ENCODE peak calls at places on chromosomes 5 and 9, in six cellular contexts. I is lower lobe of right lung, W is endodermal cell, Y is dorsolateral prefrontal cortex, C is cardiac muscle cell, O is astrocyte of the spinal cord. F is an unnamed sample.

GRCh38 chr5:122091942-122092600 is 14.0 kb upstream of the LOX start:
- DNase-seq in I (no peak), W (peak), Y (no peak), C (peak), O (peak), F (no peak)

GRCh38 chr9:88837731-88838130 is 153.5 kb upstream of the S1PR3 start:
- DNase-seq in I (no peak), W (no peak), Y (no peak), C (no peak), O (no peak), F (no peak)

GRCh38 chr5:108266235-108266634 is 115.7 kb downstream of the FBXL17 start:
- DNase-seq in I (no peak), W (no peak), Y (no peak), C (peak), O (no peak), F (no peak)

GRCh38 chr5:173791878-173792277 is 96.3 kb upstream of the CPEB4 start:
- DNase-seq in I (no peak), W (no peak), Y (no peak), C (no peak), O (no peak), F (no peak)

GRCh38 chr9:126667190-126668055 is 53.7 kb downstream of the LMX1B start:
- DNase-seq in I (no peak), W (no peak), Y (no peak), C (no peak), O (no peak), F (no peak)

GRCh38 chr9:76266649-76267627 is 127.3 kb downstream of the RFK start:
- DNase-seq in I (no peak), W (peak), Y (no peak), C (no peak), O (no peak), F (no peak)

GRCh38 chr9:4833781-4834560 is 41.2 kb downstream of the RCL1 start:
- DNase-seq in I (no peak), W (no peak), Y (no peak), C (no peak), O (no peak), F (no peak)

GRCh38 chr9:33416996-33417395 is 14.6 kb upstream of the AQP7 start:
- DNase-seq in I (no peak), W (no peak), Y (no peak), C (no peak), O (no peak), F (no peak)

GRCh38 chr9:109115931-109116541 is 3.7 kb downstream of the TMEM245 start:
- DNase-seq in I (no peak), W (no peak), Y (no peak), C (no peak), O (peak), F (no peak)

GRCh38 chr5:135033026-135033861 is 784 bp downstream of the PITX1 start:
- DNase-seq in I (peak), W (peak), Y (no peak), C (peak), O (peak), F (peak)

GRCh38 chr9:22815246-22815645 is 368.6 kb downstream of the DMRTA1 start:
- DNase-seq in I (no peak), W (no peak), Y (no peak), C (no peak), O (no peak), F (no peak)

GRCh38 chr9:20621553-20622329 is 558 bp downstream of the MLLT3 start:
- DNase-seq in I (peak), W (peak), Y (peak), C (peak), O (peak), F (peak)

GRCh38 chr5:178236126-178236525 is 3.5 kb upstream of the PHYKPL start:
- DNase-seq in I (no peak), W (no peak), Y (no peak), C (no peak), O (no peak), F (no peak)

GRCh38 chr5:2465383-2465782 is 286.1 kb downstream of the IRX2 start:
- DNase-seq in I (no peak), W (peak), Y (no peak), C (no peak), O (no peak), F (no peak)

GRCh38 chr9:14428781-14429230 is 114.9 kb upstream of the NFIB start:
- DNase-seq in I (no peak), W (peak), Y (peak), C (peak), O (peak), F (peak)

GRCh38 chr5:1961304-1961946 is 78.7 kb upstream of the IRX4 start:
- DNase-seq in I (no peak), W (peak), Y (no peak), C (no peak), O (no peak), F (no peak)

GRCh38 chr9:110591526-110591925 is 12.0 kb upstream of the SVEP1 start:
- DNase-seq in I (no peak), W (no peak), Y (no peak), C (no peak), O (no peak), F (no peak)

GRCh38 chr5:145237843-145238242 is 597.3 kb downstream of the PRELID2 start:
- DNase-seq in I (no peak), W (peak), Y (no peak), C (peak), O (peak), F (peak)

GRCh38 chr9:129406278-129407225 is 214.3 kb downstream of the C9orf50 start:
- DNase-seq in I (peak), W (no peak), Y (no peak), C (no peak), O (no peak), F (no peak)

GRCh38 chr9:124505006-124505900 is 1.9 kb downstream of the NR5A1 start:
- DNase-seq in I (peak), W (peak), Y (no peak), C (no peak), O (no peak), F (peak)

GRCh38 chr9:124505901-124506346 is 1.3 kb downstream of the NR5A1 start:
- DNase-seq in I (peak), W (no peak), Y (no peak), C (no peak), O (no peak), F (no peak)

GRCh38 chr9:124502711-124503702 is 4.2 kb downstream of the NR5A1 start:
- DNase-seq in I (peak), W (no peak), Y (no peak), C (no peak), O (no peak), F (no peak)

GRCh38 chr9:124504530-124505005 is 2.6 kb downstream of the NR5A1 start:
- DNase-seq in I (peak), W (no peak), Y (no peak), C (no peak), O (no peak), F (no peak)

GRCh38 chr9:124503713-124504529 is 3.3 kb downstream of the NR5A1 start:
- DNase-seq in I (peak), W (no peak), Y (no peak), C (no peak), O (no peak), F (no peak)
- H3K4me3 ChIP-seq in I (peak), W (no peak), Y (no peak), C (peak), O (no peak), F (peak)

GRCh38 chr5:139017624-139018023 is 142.5 kb upstream of the LRRTM2 start:
- DNase-seq in I (no peak), W (no peak), Y (no peak), C (peak), O (no peak), F (no peak)

GRCh38 chr5:139014726-139015125 is 139.6 kb upstream of the LRRTM2 start:
- DNase-seq in I (no peak), W (no peak), Y (no peak), C (no peak), O (peak), F (no peak)

GRCh38 chr5:139016186-139016585 is 141.1 kb upstream of the LRRTM2 start:
- DNase-seq in I (no peak), W (no peak), Y (no peak), C (no peak), O (no peak), F (no peak)

GRCh38 chr5:139012170-139012569 is 137.0 kb upstream of the LRRTM2 start:
- DNase-seq in I (no peak), W (peak), Y (no peak), C (no peak), O (no peak), F (no peak)
- H3K4me3 ChIP-seq in I (no peak), W (no peak), Y (no peak), C (no peak), O (no peak), F (no peak)

DNA sequence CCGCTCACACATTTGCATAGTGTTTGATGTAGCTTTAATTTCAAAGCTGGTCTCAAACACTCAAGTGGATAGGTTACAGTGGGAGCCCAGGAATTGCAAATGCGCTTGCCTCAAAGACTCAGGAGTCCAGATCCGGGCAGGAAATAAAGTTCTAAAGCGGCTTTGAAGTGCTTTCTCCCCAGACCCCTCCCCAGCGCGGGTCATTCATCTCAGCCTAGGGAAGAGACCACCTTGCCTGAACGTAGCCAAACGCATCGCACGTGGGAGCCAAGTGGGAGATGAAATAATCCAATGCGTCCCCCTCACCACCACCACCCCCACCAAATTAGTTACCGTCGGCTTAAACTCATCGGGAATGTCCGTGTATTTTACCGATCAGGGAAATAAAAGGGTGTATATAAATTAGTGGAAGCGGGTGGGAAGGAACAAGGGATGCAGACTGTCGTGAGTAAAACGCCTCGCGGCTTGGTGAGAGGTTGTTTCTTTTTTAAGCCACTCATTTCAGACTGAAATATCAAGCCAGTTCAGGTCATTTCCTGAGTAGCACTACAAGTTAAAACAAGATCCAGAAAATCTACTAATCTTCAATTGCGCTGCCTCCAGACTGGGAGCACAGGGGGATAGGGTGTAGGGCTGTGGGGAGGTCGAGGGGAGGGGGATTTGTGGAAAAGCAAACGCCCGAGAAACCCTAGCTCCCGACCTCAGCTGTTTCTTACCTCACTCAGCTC is 141.0 kb downstream of the TSSK1B start:
- DNase-seq in I (no peak), W (peak), Y (no peak), C (peak), O (peak), F (no peak)
- H3K4me3 ChIP-seq in I (peak), W (peak), Y (peak), C (peak), O (peak), F (peak)

GRCh38 chr5:77177576-77177975 is 32.9 kb upstream of the PDE8B start:
- DNase-seq in I (no peak), W (no peak), Y (no peak), C (no peak), O (no peak), F (no peak)

GRCh38 chr5:77176429-77176828 is 34.1 kb upstream of the PDE8B start:
- DNase-seq in I (no peak), W (no peak), Y (no peak), C (no peak), O (no peak), F (no peak)

GRCh38 chr5:77180167-77181081 is 30.1 kb upstream of the PDE8B start:
- DNase-seq in I (peak), W (peak), Y (peak), C (peak), O (no peak), F (peak)

GRCh38 chr5:77181596-77182304 is 28.7 kb upstream of the PDE8B start:
- DNase-seq in I (no peak), W (no peak), Y (no peak), C (no peak), O (no peak), F (peak)

GRCh38 chr5:77181173-77181572 is 29.3 kb upstream of the PDE8B start:
- DNase-seq in I (no peak), W (peak), Y (no peak), C (peak), O (no peak), F (no peak)
- H3K4me3 ChIP-seq in I (no peak), W (no peak), Y (peak), C (no peak), O (no peak), F (no peak)

DNA sequence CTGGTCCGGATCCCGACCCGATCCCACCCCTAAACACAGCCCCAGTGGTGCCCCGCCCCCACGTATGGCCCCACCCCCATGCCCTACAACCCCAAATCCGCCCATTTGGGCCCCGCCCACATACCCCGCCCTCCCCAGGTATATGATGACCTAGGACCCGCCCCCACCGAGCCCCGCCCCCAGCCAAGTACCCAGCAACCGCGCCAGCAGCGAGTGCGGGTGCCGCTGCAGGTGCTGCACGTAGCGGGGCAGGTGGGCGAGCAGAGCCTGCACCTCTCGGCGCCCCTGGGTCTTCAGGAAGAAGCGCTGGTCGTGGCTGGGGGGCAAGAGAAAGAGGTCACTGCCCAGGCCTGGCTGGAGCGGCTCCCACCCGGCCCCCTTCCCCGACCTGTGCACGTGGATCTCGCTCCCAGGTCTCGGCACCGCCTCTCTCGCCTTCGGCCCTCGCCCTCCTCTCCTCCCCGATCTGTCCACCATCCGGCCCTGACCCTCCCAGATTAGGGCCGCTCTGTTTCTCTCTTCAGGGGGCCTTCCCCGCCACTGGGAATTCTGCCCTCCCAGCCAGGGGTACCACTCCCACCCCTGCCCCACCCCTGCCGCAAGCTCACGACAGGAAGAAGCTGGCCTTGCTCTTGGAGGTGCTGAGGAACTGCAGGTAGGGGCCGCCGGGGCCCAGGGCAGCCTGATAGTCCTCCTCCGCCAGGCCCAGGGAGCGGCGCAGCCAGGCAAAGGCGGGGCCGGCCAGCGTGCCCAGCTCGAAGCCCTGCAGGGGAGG is 2.9 kb downstream of the PIP5KL1 start:
- DNase-seq in I (peak), W (peak), Y (no peak), C (peak), O (no peak), F (peak)
- H3K4me3 ChIP-seq in I (peak), W (peak), Y (no peak), C (peak), O (peak), F (no peak)

F was measured in pancreas.